ENCODE peak calls at places on chromosomes 11 and 22, in five cellular contexts. One of them, this sample, is unnamed.

GRCh38 chr11:67998150-67999045 is 5.5 kb downstream of the UNC93B1 start:
- DNase-seq in activated B cell treated with CpG ODN at 0.5 μM for 24 hours: no peak
- DNase-seq in NB4: no peak
- DNase-seq in AG04449: no peak
- DNase-seq in colonic mucosa: no peak
- DNase-seq in this sample: no peak

GRCh38 chr11:5705688-5706087 is 16.1 kb downstream of the TRIM22 start:
- DNase-seq in NB4: no peak
- DNase-seq in AG04449: no peak
- DNase-seq in activated B cell treated with CpG ODN at 0.5 μM for 24 hours: no peak
- DNase-seq in colonic mucosa: no peak
- DNase-seq in this sample: no peak

GRCh38 chr22:50325444-50326224 is 1.2 kb downstream of the DENND6B start:
- DNase-seq in NB4: peak; percentile 1
- DNase-seq in activated B cell treated with CpG ODN at 0.5 μM for 24 hours: no peak
- DNase-seq in colonic mucosa: no peak
- DNase-seq in AG04449: no peak
- DNase-seq in this sample: no peak

GRCh38 chr22:48664586-48664985 is 1163.1 kb downstream of the BRD1 start:
- DNase-seq in AG04449: no peak
- DNase-seq in NB4: no peak
- DNase-seq in colonic mucosa: no peak
- DNase-seq in activated B cell treated with CpG ODN at 0.5 μM for 24 hours: no peak
- DNase-seq in this sample: no peak

GRCh38 chr11:67354314-67355022 is 1.1 kb upstream of the POLD4 start:
- DNase-seq in AG04449: peak; percentile 77
- DNase-seq in activated B cell treated with CpG ODN at 0.5 μM for 24 hours: peak; percentile 25
- DNase-seq in NB4: peak; percentile 83
- DNase-seq in colonic mucosa: peak; percentile 94
- DNase-seq in this sample: no peak

GRCh38 chr11:122108192-122108799 is 7.7 kb downstream of the BLID start:
- DNase-seq in activated B cell treated with CpG ODN at 0.5 μM for 24 hours: no peak
- DNase-seq in colonic mucosa: peak; percentile 45
- DNase-seq in AG04449: no peak
- DNase-seq in NB4: peak; percentile 62
- DNase-seq in this sample: no peak

GRCh38 chr11:67384851-67385366 is 6.9 kb upstream of the RAD9A start:
- DNase-seq in NB4: no peak
- DNase-seq in activated B cell treated with CpG ODN at 0.5 μM for 24 hours: no peak
- DNase-seq in colonic mucosa: no peak
- DNase-seq in AG04449: no peak
- DNase-seq in this sample: no peak

GRCh38 chr22:49306632-49306975 is 521.1 kb downstream of the BRD1 start:
- DNase-seq in NB4: no peak
- DNase-seq in AG04449: no peak
- DNase-seq in colonic mucosa: peak; percentile 7
- DNase-seq in activated B cell treated with CpG ODN at 0.5 μM for 24 hours: no peak
- DNase-seq in this sample: peak; percentile 5

GRCh38 chr11:96141649-96142048 is 201.3 kb downstream of the MAML2 start:
- DNase-seq in colonic mucosa: no peak
- DNase-seq in AG04449: no peak
- DNase-seq in activated B cell treated with CpG ODN at 0.5 μM for 24 hours: no peak
- DNase-seq in NB4: no peak
- DNase-seq in this sample: no peak

GRCh38 chr11:36086366-36086765 is 142.5 kb downstream of the LDLRAD3 start:
- DNase-seq in NB4: no peak
- DNase-seq in colonic mucosa: no peak
- DNase-seq in activated B cell treated with CpG ODN at 0.5 μM for 24 hours: no peak
- DNase-seq in AG04449: no peak
- DNase-seq in this sample: no peak

GRCh38 chr11:126519653-126520573 is 164.4 kb downstream of the ST3GAL4 start:
- DNase-seq in NB4: no peak
- DNase-seq in AG04449: no peak
- DNase-seq in colonic mucosa: no peak
- DNase-seq in activated B cell treated with CpG ODN at 0.5 μM for 24 hours: no peak
- DNase-seq in this sample: no peak

GRCh38 chr11:114989536-114989935 is 311.2 kb downstream of the NXPE2 start:
- DNase-seq in colonic mucosa: no peak
- DNase-seq in activated B cell treated with CpG ODN at 0.5 μM for 24 hours: no peak
- DNase-seq in NB4: no peak
- DNase-seq in AG04449: no peak
- DNase-seq in this sample: no peak

GRCh38 chr11:40302669-40303068 is 1156.8 kb downstream of the LRRC4C start:
- DNase-seq in AG04449: no peak
- DNase-seq in colonic mucosa: no peak
- DNase-seq in activated B cell treated with CpG ODN at 0.5 μM for 24 hours: no peak
- DNase-seq in NB4: no peak
- DNase-seq in this sample: no peak

GRCh38 chr11:43518407-43519165 is 159.9 kb downstream of the TTC17 start:
- DNase-seq in colonic mucosa: no peak
- DNase-seq in NB4: no peak
- DNase-seq in activated B cell treated with CpG ODN at 0.5 μM for 24 hours: no peak
- DNase-seq in AG04449: no peak
- DNase-seq in this sample: no peak

GRCh38 chr11:135027461-135027860 is 615.4 kb upstream of the B3GAT1 start:
- DNase-seq in AG04449: no peak
- DNase-seq in colonic mucosa: no peak
- DNase-seq in NB4: peak; percentile 70
- DNase-seq in activated B cell treated with CpG ODN at 0.5 μM for 24 hours: no peak
- DNase-seq in this sample: peak; percentile 64

GRCh38 chr11:96215094-96215782 is 127.8 kb downstream of the MAML2 start:
- DNase-seq in activated B cell treated with CpG ODN at 0.5 μM for 24 hours: peak; percentile 30
- DNase-seq in AG04449: no peak
- DNase-seq in colonic mucosa: peak; percentile 34
- DNase-seq in NB4: peak; percentile 72
- DNase-seq in this sample: no peak

GRCh38 chr22:36211237-36211881 is 9.8 kb upstream of the APOL4 start:
- DNase-seq in NB4: peak; percentile 86
- DNase-seq in activated B cell treated with CpG ODN at 0.5 μM for 24 hours: no peak
- DNase-seq in colonic mucosa: no peak
- DNase-seq in AG04449: no peak
- DNase-seq in this sample: no peak

GRCh38 chr11:5279678-5280077 is 9.9 kb upstream of the HBE1 start:
- DNase-seq in AG04449: no peak
- DNase-seq in NB4: no peak
- DNase-seq in activated B cell treated with CpG ODN at 0.5 μM for 24 hours: no peak
- DNase-seq in colonic mucosa: no peak
- DNase-seq in this sample: no peak

GRCh38 chr11:73862971-73863370 is 13.7 kb downstream of the COA4 start:
- DNase-seq in AG04449: no peak
- DNase-seq in colonic mucosa: no peak
- DNase-seq in NB4: no peak
- DNase-seq in activated B cell treated with CpG ODN at 0.5 μM for 24 hours: no peak
- DNase-seq in this sample: no peak

GRCh38 chr22:37566329-37566837 is 6.1 kb downstream of the CDC42EP1 start:
- DNase-seq in AG04449: no peak
- DNase-seq in colonic mucosa: no peak
- DNase-seq in activated B cell treated with CpG ODN at 0.5 μM for 24 hours: peak; percentile 32
- DNase-seq in NB4: no peak
- DNase-seq in this sample: no peak

GRCh38 chr11:62245271-62245753 is 3.3 kb downstream of the SCGB1D2 start:
- DNase-seq in colonic mucosa: peak; percentile 19
- DNase-seq in NB4: peak; percentile 58
- DNase-seq in AG04449: no peak
- DNase-seq in activated B cell treated with CpG ODN at 0.5 μM for 24 hours: no peak
- DNase-seq in this sample: peak; percentile 69

GRCh38 chr11:86918943-86919342 is 36.3 kb downstream of the FZD4 start:
- DNase-seq in colonic mucosa: no peak
- DNase-seq in AG04449: no peak
- DNase-seq in activated B cell treated with CpG ODN at 0.5 μM for 24 hours: no peak
- DNase-seq in NB4: no peak
- DNase-seq in this sample: no peak

GRCh38 chr11:102495161-102496042 is 35.1 kb downstream of the MMP7 start:
- DNase-seq in colonic mucosa: peak; percentile 63
- DNase-seq in AG04449: peak; percentile 67
- DNase-seq in NB4: peak; percentile 84
- DNase-seq in activated B cell treated with CpG ODN at 0.5 μM for 24 hours: no peak
- DNase-seq in this sample: no peak

GRCh38 chr11:134755535-134755934 is 343.5 kb upstream of the B3GAT1 start:
- DNase-seq in activated B cell treated with CpG ODN at 0.5 μM for 24 hours: no peak
- DNase-seq in colonic mucosa: no peak
- DNase-seq in AG04449: no peak
- DNase-seq in NB4: no peak
- DNase-seq in this sample: no peak

GRCh38 chr11:19957301-19957985 is 202.8 kb downstream of the DBX1 start:
- DNase-seq in colonic mucosa: no peak
- DNase-seq in AG04449: no peak
- DNase-seq in NB4: no peak
- DNase-seq in activated B cell treated with CpG ODN at 0.5 μM for 24 hours: no peak
- DNase-seq in this sample: no peak

GRCh38 chr11:103529217-103529684 is 420.0 kb downstream of the DYNC2H1 start:
- DNase-seq in AG04449: peak; percentile 57
- DNase-seq in colonic mucosa: no peak
- DNase-seq in activated B cell treated with CpG ODN at 0.5 μM for 24 hours: no peak
- DNase-seq in NB4: no peak
- DNase-seq in this sample: no peak

GRCh38 chr11:48538991-48539390 is 50.4 kb downstream of the OR4A47 start:
- DNase-seq in activated B cell treated with CpG ODN at 0.5 μM for 24 hours: no peak
- DNase-seq in NB4: no peak
- DNase-seq in AG04449: no peak
- DNase-seq in colonic mucosa: no peak
- DNase-seq in this sample: no peak

DNA sequence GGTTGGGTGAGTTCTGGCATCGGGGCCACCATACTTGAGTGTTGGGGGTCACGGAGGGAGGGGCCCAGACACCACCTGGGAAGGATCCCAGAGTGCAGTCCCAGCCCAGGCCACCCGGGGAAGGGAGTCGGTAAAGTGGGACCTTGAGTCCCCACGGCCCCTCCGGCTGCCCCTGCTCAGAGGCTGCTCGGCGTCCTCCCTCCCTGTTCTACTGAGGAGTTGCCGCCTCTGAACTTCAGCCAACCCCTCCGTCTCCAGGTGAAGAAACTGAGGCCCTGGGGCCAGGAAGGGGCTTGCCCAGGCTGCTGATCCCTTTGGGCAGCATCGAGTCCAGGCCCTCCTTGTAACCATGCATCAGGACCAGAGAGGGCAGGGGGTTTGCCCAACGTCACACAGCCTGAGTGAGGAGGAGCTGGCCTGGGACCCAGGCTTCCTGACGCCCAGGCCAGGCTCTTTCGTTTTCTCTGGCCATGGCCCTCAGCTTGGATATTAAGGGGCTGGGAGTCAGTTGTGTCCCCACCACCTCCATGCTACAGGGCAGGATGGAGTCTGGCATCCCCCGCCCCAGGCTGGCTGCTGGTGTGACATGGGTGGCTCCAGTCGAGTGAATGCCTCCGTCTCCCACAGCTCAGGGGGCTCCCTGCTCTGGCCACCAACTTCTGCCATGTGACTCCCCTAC is 1.3 kb downstream of the PARVG start:
- DNase-seq in AG04449: no peak
- DNase-seq in NB4: peak; percentile 33
- DNase-seq in colonic mucosa: no peak
- DNase-seq in activated B cell treated with CpG ODN at 0.5 μM for 24 hours: no peak
- DNase-seq in this sample: no peak
- TF ChIP-seq CTCF in AG04449: no peak
- TF ChIP-seq CTCF in NB4: no peak
- TF ChIP-seq CTCF in colonic mucosa: no peak
- TF ChIP-seq CTCF in activated B cell treated with CpG ODN at 0.5 μM for 24 hours: no peak
- TF ChIP-seq CTCF in this sample: no peak

DNA sequence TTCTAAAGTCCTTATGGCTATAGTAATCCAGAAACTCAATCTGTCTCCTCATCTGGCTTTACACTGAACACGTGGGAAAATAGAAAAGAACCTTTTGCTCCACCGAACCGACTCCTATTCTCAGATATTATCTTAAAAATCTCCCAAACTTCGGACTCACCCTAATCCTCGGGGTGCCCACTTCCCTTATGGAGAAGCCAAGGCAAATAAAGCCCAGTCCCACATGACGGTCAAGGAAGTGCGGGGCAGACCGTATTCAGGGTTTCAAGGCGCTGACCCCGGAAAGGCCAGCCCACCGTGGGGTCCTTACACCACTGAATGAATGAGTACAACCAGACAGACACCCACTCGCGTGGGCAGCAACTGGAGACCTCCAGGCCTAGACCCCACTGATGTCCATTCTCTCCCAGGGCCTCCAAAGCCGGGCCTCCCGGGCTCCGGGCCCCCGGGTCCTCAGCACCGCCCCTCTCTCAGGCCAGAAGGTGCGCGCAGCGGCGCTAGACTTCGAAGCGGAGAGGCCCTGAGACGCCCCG is 492 bp downstream of the NUP98 start:
- DNase-seq in AG04449: no peak
- DNase-seq in NB4: no peak
- DNase-seq in activated B cell treated with CpG ODN at 0.5 μM for 24 hours: no peak
- DNase-seq in colonic mucosa: no peak
- DNase-seq in this sample: peak; percentile 50
- TF ChIP-seq CTCF in AG04449: no peak
- TF ChIP-seq CTCF in NB4: no peak
- TF ChIP-seq CTCF in activated B cell treated with CpG ODN at 0.5 μM for 24 hours: no peak
- TF ChIP-seq CTCF in colonic mucosa: no peak
- TF ChIP-seq CTCF in this sample: no peak

GRCh38 chr11:123163621-123164020 is 31.4 kb downstream of the CLMP start:
- DNase-seq in AG04449: no peak
- DNase-seq in activated B cell treated with CpG ODN at 0.5 μM for 24 hours: no peak
- DNase-seq in colonic mucosa: no peak
- DNase-seq in NB4: no peak
- DNase-seq in this sample: no peak
- TF ChIP-seq CTCF in AG04449: no peak
- TF ChIP-seq CTCF in activated B cell treated with CpG ODN at 0.5 μM for 24 hours: no peak
- TF ChIP-seq CTCF in colonic mucosa: no peak
- TF ChIP-seq CTCF in NB4: peak; percentile 13
- TF ChIP-seq CTCF in this sample: no peak

GRCh38 chr22:19060356-19061009 is 61.7 kb downstream of the DGCR2 start:
- DNase-seq in activated B cell treated with CpG ODN at 0.5 μM for 24 hours: no peak
- DNase-seq in colonic mucosa: no peak
- DNase-seq in NB4: no peak
- DNase-seq in AG04449: no peak
- DNase-seq in this sample: no peak

GRCh38 chr22:19057539-19057938 is 64.7 kb downstream of the DGCR2 start:
- DNase-seq in NB4: no peak
- DNase-seq in colonic mucosa: no peak
- DNase-seq in AG04449: no peak
- DNase-seq in activated B cell treated with CpG ODN at 0.5 μM for 24 hours: no peak
- DNase-seq in this sample: no peak

GRCh38 chr22:19057999-19058491 is 64.2 kb downstream of the DGCR2 start:
- DNase-seq in NB4: no peak
- DNase-seq in colonic mucosa: no peak
- DNase-seq in AG04449: no peak
- DNase-seq in activated B cell treated with CpG ODN at 0.5 μM for 24 hours: no peak
- DNase-seq in this sample: no peak

GRCh38 chr22:19059481-19060278 is 62.5 kb downstream of the DGCR2 start:
- DNase-seq in activated B cell treated with CpG ODN at 0.5 μM for 24 hours: no peak
- DNase-seq in NB4: no peak
- DNase-seq in AG04449: no peak
- DNase-seq in colonic mucosa: no peak
- DNase-seq in this sample: no peak

GRCh38 chr22:19058713-19059451 is 63.3 kb downstream of the DGCR2 start:
- DNase-seq in NB4: no peak
- DNase-seq in colonic mucosa: no peak
- DNase-seq in activated B cell treated with CpG ODN at 0.5 μM for 24 hours: no peak
- DNase-seq in AG04449: no peak
- DNase-seq in this sample: no peak
- TF ChIP-seq CTCF in NB4: no peak
- TF ChIP-seq CTCF in colonic mucosa: no peak
- TF ChIP-seq CTCF in activated B cell treated with CpG ODN at 0.5 μM for 24 hours: no peak
- TF ChIP-seq CTCF in AG04449: no peak
- TF ChIP-seq CTCF in this sample: no peak